ENCODE peak calls at places on chromosome 1, in seven cellular contexts. N is mesenchymal stem cell, F is neuronal stem cell, W is H9, R is mesendoderm, P is H1, K is trophoblast cell. E is an unnamed sample.

GRCh38 chr1:206117151-206117948 is at the start of gene AVPR1B:
- DNase-seq in W (peak; percentile 74), K (peak; percentile 56), F (peak; percentile 43), P (peak; percentile 75), R (peak; percentile 63), N (peak; percentile 18), E (peak; percentile 15)

GRCh38 chr1:185375583-185375982 is 58.5 kb upstream of the IVNS1ABP start:
- DNase-seq in P (no peak), W (no peak), R (peak; percentile 47), F (no peak), N (no peak), K (peak; percentile 20), E (no peak)

GRCh38 chr1:6307099-6307498 is 46.2 kb upstream of the GPR153 start:
- DNase-seq in F (no peak), W (no peak), R (no peak), N (no peak), K (no peak), P (no peak), E (peak; percentile 22)

GRCh38 chr1:229452956-229453801 is 19.3 kb upstream of the ACTA1 start:
- DNase-seq in P (no peak), W (no peak), F (no peak), N (peak; percentile 32), K (peak; percentile 65), R (peak; percentile 64), E (peak; percentile 50)

GRCh38 chr1:25695066-25695990 is 78.7 kb downstream of the MAN1C1 start:
- DNase-seq in N (peak; percentile 99), K (peak; percentile 91), P (no peak), F (no peak), W (peak; percentile 75), R (peak; percentile 88), E (peak; percentile 99)

GRCh38 chr1:226549937-226550670 is 1.5 kb downstream of the STUM start:
- DNase-seq in F (peak; percentile 5), R (peak; percentile 82), K (no peak), N (peak; percentile 25), W (peak; percentile 64), P (peak; percentile 71), E (no peak)

GRCh38 chr1:169322138-169322537 is 45.5 kb downstream of the NME7 start:
- DNase-seq in N (no peak), K (no peak), R (no peak), P (no peak), W (no peak), F (no peak), E (no peak)

GRCh38 chr1:87134061-87134460 is 194.6 kb upstream of the LMO4 start:
- DNase-seq in P (no peak), R (no peak), W (no peak), N (no peak), F (no peak), K (no peak), E (peak; percentile 34)

GRCh38 chr1:179115181-179115580 is 33.3 kb downstream of the TOR3A start:
- DNase-seq in N (no peak), P (no peak), R (no peak), W (no peak), K (no peak), F (no peak), E (peak; percentile 67)

GRCh38 chr1:108877324-108877812 is 583 bp downstream of the GPSM2 start:
- DNase-seq in N (peak; percentile 53), P (no peak), R (peak; percentile 44), K (peak; percentile 76), F (peak; percentile 8), W (no peak), E (peak; percentile 30)

GRCh38 chr1:169949139-169949538 is 55.4 kb upstream of the SCYL3 start:
- DNase-seq in K (no peak), P (no peak), F (no peak), N (peak; percentile 65), R (no peak), W (no peak), E (peak; percentile 39)

GRCh38 chr1:167746013-167746672 is 24.4 kb downstream of the MPZL1 start:
- DNase-seq in W (no peak), R (no peak), N (no peak), K (no peak), P (no peak), F (no peak), E (no peak)

GRCh38 chr1:34460193-34460592 is 283.5 kb downstream of the C1orf94 start:
- DNase-seq in N (no peak), W (peak; percentile 78), R (peak; percentile 59), F (peak; percentile 32), P (peak; percentile 85), K (peak; percentile 73), E (no peak)

GRCh38 chr1:28602536-28603439 is 10.7 kb downstream of the RAB42 start:
- DNase-seq in P (peak; percentile 63), K (peak; percentile 93), F (peak; percentile 54), W (no peak), R (peak; percentile 81), N (peak; percentile 85), E (peak; percentile 82)

GRCh38 chr1:170768929-170769328 is 105.0 kb downstream of the PRRX1 start:
- DNase-seq in R (peak; percentile 20), P (no peak), W (no peak), K (no peak), F (no peak), N (no peak), E (peak; percentile 4)

GRCh38 chr1:88801575-88802208 is 89.7 kb downstream of the GTF2B start:
- DNase-seq in R (no peak), P (no peak), W (no peak), N (peak; percentile 23), K (no peak), F (no peak), E (peak; percentile 42)

GRCh38 chr1:212958175-212958574 is 7.8 kb downstream of the VASH2 start:
- DNase-seq in K (no peak), F (no peak), N (peak; percentile 83), P (no peak), R (peak; percentile 69), W (no peak), E (peak; percentile 78)

GRCh38 chr1:23524163-23524562 is 6.9 kb downstream of the E2F2 start:
- DNase-seq in N (no peak), K (no peak), P (no peak), W (no peak), F (no peak), R (no peak), E (no peak)
- H3K4ac ChIP-seq in N (no peak overlapping the region), K (no peak overlapping the region), P (no peak overlapping the region), W (no peak overlapping the region), F (no peak overlapping the region), R (no peak overlapping the region), E (no peak overlapping the region)

GRCh38 chr1:230596306-230596705 is 46.0 kb upstream of the COG2 start:
- DNase-seq in F (no peak), R (no peak), K (no peak), W (no peak), N (no peak), P (no peak), E (no peak)

GRCh38 chr1:230594374-230594773 is 47.9 kb upstream of the COG2 start:
- DNase-seq in P (no peak), K (no peak), N (no peak), R (no peak), F (no peak), W (no peak), E (no peak)

GRCh38 chr1:230598745-230599144 is 43.5 kb upstream of the COG2 start:
- DNase-seq in P (no peak), N (no peak), R (no peak), W (no peak), F (no peak), K (no peak), E (no peak)

DNA sequence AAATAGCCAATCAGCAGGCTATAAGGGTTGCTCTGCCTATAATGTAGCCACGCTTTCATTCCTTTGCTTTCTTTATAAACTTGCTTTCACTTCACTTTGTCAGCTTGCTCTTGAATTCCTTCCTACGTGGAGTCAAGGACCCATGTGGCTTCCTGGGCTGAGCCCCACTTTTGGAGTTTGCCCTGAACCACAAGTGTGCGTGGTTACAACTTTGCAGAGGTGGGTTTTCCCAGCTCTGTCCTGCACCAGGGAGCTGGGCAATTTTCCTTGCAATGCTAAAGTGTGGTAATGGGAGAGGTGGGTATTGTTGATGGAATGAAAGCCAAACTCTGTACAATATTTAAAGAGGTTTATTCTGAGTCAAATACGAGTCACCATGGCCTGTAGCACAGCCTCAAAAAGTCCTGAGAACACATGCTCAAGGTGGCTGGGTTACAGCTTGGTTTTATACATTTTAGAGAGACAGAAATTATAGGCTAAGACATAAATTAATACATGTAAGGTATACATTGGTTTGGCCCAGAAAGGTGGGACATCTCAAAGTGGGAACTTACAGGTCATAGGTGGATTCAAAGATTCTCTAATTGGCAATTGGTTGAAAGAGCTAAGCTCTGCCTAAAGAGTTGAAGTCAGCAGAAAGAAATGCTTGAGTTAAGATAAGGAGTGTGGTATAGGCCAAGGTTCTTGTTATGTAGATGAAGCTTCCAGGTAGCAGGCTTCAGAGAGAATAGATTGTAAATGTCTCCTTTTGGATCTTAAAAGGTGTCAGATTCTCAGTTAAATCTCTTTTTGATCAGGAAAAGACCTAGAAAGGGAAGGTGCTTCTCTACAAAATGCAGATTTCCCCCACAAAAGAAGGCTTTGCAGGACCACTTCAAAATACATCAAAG is 41.9 kb upstream of the COG2 start:
- DNase-seq in R (peak; percentile 36), P (no peak), K (no peak), W (no peak), N (no peak), F (no peak), E (no peak)
- H3K27ac ChIP-seq in R (no peak overlapping the region), P (no peak overlapping the region), K (no peak overlapping the region), W (peak overlapping the region; percentile 21), N (no peak overlapping the region), F (no peak overlapping the region), E (no peak overlapping the region)

GRCh38 chr1:203124011-203124410 is 3.5 kb upstream of the ADORA1 start:
- DNase-seq in N (no peak), P (no peak), F (no peak), K (no peak), W (no peak), R (no peak), E (no peak)

GRCh38 chr1:203120325-203121138 is 7.0 kb upstream of the ADORA1 start:
- DNase-seq in P (peak; percentile 36), N (no peak), K (no peak), F (no peak), R (no peak), W (peak; percentile 14), E (no peak)

GRCh38 chr1:203124546-203125317 is 2.8 kb upstream of the ADORA1 start:
- DNase-seq in P (peak; percentile 37), R (no peak), W (peak; percentile 15), K (no peak), F (no peak), N (no peak), E (peak; percentile 34)

GRCh38 chr1:203121186-203122015 is 6.1 kb upstream of the ADORA1 start:
- DNase-seq in P (peak; percentile 35), F (no peak), K (no peak), N (no peak), W (peak; percentile 12), R (no peak), E (no peak)

GRCh38 chr1:203122159-203122558 is 5.4 kb upstream of the ADORA1 start:
- DNase-seq in N (no peak), R (no peak), F (no peak), K (no peak), P (no peak), W (peak; percentile 17), E (no peak)
- H3K4ac ChIP-seq in N (no peak overlapping the region), R (no peak overlapping the region), F (no peak overlapping the region), K (no peak overlapping the region), P (no peak overlapping the region), W (no peak overlapping the region), E (no peak overlapping the region)

DNA sequence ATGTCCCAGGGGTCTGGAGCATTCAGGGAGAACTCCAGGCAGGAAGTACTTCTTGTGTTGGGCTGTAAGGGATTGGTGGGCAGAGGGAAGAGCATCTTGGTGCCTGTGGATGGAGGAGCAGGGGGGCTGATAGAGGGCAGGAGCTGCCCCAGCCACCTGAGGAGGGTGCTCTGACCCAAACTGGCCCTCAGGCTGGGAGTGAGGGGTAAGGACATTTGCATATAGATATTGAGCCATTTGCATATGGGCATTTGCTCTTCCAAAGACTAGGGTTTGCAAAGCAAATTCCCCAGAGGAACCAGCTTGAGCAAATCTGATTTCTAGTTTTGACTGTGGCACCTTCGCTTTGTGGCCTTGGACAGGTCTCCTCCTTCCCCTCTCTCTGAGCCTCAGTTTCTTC is 18.2 kb downstream of the ZNF362 start:
- DNase-seq in F (no peak), N (no peak), K (no peak), W (no peak), P (no peak), R (no peak), E (no peak)
- H3K27ac ChIP-seq in F (no peak overlapping the region), N (no peak overlapping the region), K (no peak overlapping the region), W (no peak overlapping the region), P (no peak overlapping the region), R (no peak overlapping the region), E (no peak overlapping the region)

E was measured in IMR-90.